ENCODE peak calls at places on chromosomes 4 and X, in nine cellular contexts. O is brain pericyte; K is retina; V is left lung; A is mesothelial cell of epicardium; S is GM12865; W is nephron progenitor cell; B is central memory CD4-positive, alpha-beta T cell; T is ELR. P is an unnamed sample.

GRCh38 chr4:141174457-141174856 is 41.2 kb upstream of the RNF150 start:
- DNase-seq in T (no peak), W (no peak), V (no peak), A (no peak), O (no peak), K (no peak), S (peak; percentile 10), B (no peak), P (no peak)

GRCh38 chr4:72489267-72489666 is 79.8 kb downstream of the ADAMTS3 start:
- DNase-seq in O (no peak), V (no peak), K (no peak), S (no peak), W (no peak), A (no peak), B (no peak), T (peak; percentile 40), P (no peak)

GRCh38 chr4:121989715-121990114 is 37.9 kb upstream of the TRPC3 start:
- DNase-seq in S (no peak), V (no peak), B (no peak), O (no peak), W (no peak), K (no peak), T (peak; percentile 17), A (no peak), P (no peak)

GRCh38 chr4:165966833-165967232 is 93.8 kb downstream of the TLL1 start:
- DNase-seq in K (no peak), S (no peak), V (no peak), O (no peak), B (no peak), W (no peak), A (no peak), T (no peak), P (no peak)

GRCh38 chr4:30863031-30863430 is 142.9 kb downstream of the PCDH7 start:
- DNase-seq in T (peak; percentile 45), O (no peak), K (no peak), W (no peak), S (no peak), A (no peak), V (no peak), B (no peak), P (no peak)

GRCh38 chrX:101602077-101602476 is 15.7 kb downstream of the ARMCX6 start:
- DNase-seq in K (no peak), B (no peak), O (no peak), S (no peak), W (no peak), T (no peak), A (no peak), V (no peak), P (no peak)

GRCh38 chrX:37474478-37474877 is 97.0 kb upstream of the LANCL3 start:
- DNase-seq in B (no peak), O (no peak), V (no peak), W (no peak), T (no peak), S (no peak), A (no peak), K (no peak), P (no peak)

GRCh38 chr4:120209706-120210105 is 143.1 kb upstream of the MAD2L1 start:
- DNase-seq in K (no peak), W (no peak), B (no peak), A (no peak), O (no peak), V (no peak), T (no peak), S (peak; percentile 9), P (no peak)

GRCh38 chr4:175810360-175810759 is 1.7 kb downstream of the GPM6A start:
- DNase-seq in B (no peak), T (no peak), W (no peak), V (no peak), A (no peak), O (no peak), K (no peak), S (no peak), P (no peak)

GRCh38 chrX:15942307-15942706 is 87.7 kb upstream of the AP1S2 start:
- DNase-seq in W (no peak), V (no peak), O (no peak), A (no peak), B (no peak), K (no peak), S (no peak), T (no peak), P (no peak)

GRCh38 chr4:167117273-167117672 is 117.0 kb downstream of the SPOCK3 start:
- DNase-seq in T (no peak), W (no peak), S (no peak), O (no peak), V (no peak), K (no peak), A (no peak), B (no peak), P (no peak)

GRCh38 chr4:124631760-124632159 is 80.8 kb downstream of the ANKRD50 start:
- DNase-seq in O (no peak), A (no peak), B (no peak), W (no peak), S (peak; percentile 56), K (no peak), V (no peak), T (peak; percentile 99), P (no peak)

GRCh38 chr4:37453361-37454262 is 209.1 kb downstream of the NWD2 start:
- DNase-seq in K (peak; percentile 81), V (peak; percentile 92), O (no peak), W (peak; percentile 73), B (peak; percentile 43), T (peak; percentile 28), A (peak; percentile 81), S (peak; percentile 34), P (peak; percentile 3)

GRCh38 chrX:72247206-72247944 is 8.5 kb upstream of the ERCC6L start:
- DNase-seq in T (no peak), K (no peak), S (no peak), A (no peak), O (no peak), W (no peak), V (no peak), B (no peak), P (no peak)

GRCh38 chr4:31649878-31650277 is 929.7 kb downstream of the PCDH7 start:
- DNase-seq in B (no peak), S (no peak), W (no peak), V (no peak), T (no peak), A (no peak), O (no peak), K (no peak), P (no peak)

GRCh38 chrX:48511561-48511960 is 2.8 kb downstream of the PORCN start:
- DNase-seq in K (no peak), T (peak; percentile 38), S (no peak), A (no peak), B (no peak), O (no peak), W (no peak), V (no peak), P (no peak)

GRCh38 chr4:33160126-33160525 is 2440.0 kb downstream of the PCDH7 start:
- DNase-seq in W (no peak), K (no peak), O (no peak), T (peak; percentile 54), V (no peak), S (no peak), B (no peak), A (no peak), P (no peak)

GRCh38 chrX:10098235-10098819 is 58.4 kb upstream of the CLCN4 start:
- DNase-seq in V (no peak), W (no peak), S (peak; percentile 72), A (no peak), O (no peak), T (no peak), B (peak; percentile 69), K (no peak), P (peak; percentile 58)

GRCh38 chrX:37685452-37686347 is at the start of gene XK:
- DNase-seq in T (peak; percentile 27), A (peak; percentile 56), S (peak; percentile 34), K (peak; percentile 75), V (peak; percentile 84), W (peak; percentile 57), O (no peak), B (peak; percentile 5), P (peak; percentile 57)

GRCh38 chr4:142036795-142037583 is 400.6 kb downstream of the IL15 start:
- DNase-seq in V (no peak), W (no peak), S (no peak), K (no peak), A (no peak), T (peak; percentile 85), O (no peak), B (no peak), P (no peak)

GRCh38 chrX:66233206-66233605 is 69.2 kb downstream of the HEPH start:
- DNase-seq in T (no peak), S (no peak), K (no peak), A (no peak), O (no peak), V (no peak), B (no peak), W (no peak), P (no peak)

GRCh38 chr4:173318648-173319211 is 15.4 kb downstream of the HMGB2 start:
- DNase-seq in S (no peak), O (no peak), K (peak; percentile 31), A (no peak), T (peak; percentile 78), W (no peak), B (peak; percentile 33), V (no peak), P (no peak)

GRCh38 chr4:52358855-52359254 is 300.2 kb downstream of the USP46 start:
- DNase-seq in T (no peak), S (no peak), B (no peak), W (no peak), O (no peak), V (no peak), A (no peak), K (no peak), P (no peak)

GRCh38 chrX:154804957-154805695 is at the start of gene MPP1:
- DNase-seq in A (peak; percentile 82), S (peak; percentile 78), K (peak; percentile 87), W (peak; percentile 83), T (peak; percentile 82), B (peak; percentile 71), V (peak; percentile 93), O (no peak), P (peak; percentile 76)

GRCh38 chrX:88660836-88661235 is 86.2 kb upstream of the CPXCR1 start:
- DNase-seq in O (no peak), A (no peak), K (no peak), V (no peak), B (no peak), T (no peak), W (no peak), S (no peak), P (no peak)

GRCh38 chr4:187380181-187380581 is 615.4 kb upstream of the ZFP42 start:
- DNase-seq in V (no peak), B (no peak), W (no peak), A (no peak), T (peak; percentile 24), S (no peak), O (no peak), K (no peak), P (no peak)

GRCh38 chr4:41158756-41159155 is 55.6 kb downstream of the APBB2 start:
- DNase-seq in S (no peak), W (no peak), V (no peak), A (no peak), T (no peak), O (no peak), K (no peak), B (no peak), P (no peak)

P was measured in immature natural killer cell.